ENCODE peak calls at places on chromosomes 16 and 17, in five cellular contexts. P, D, H, X and V are unnamed samples.

GRCh38 chr17:78358538-78359215 is 1.2 kb downstream of the SOCS3 start:
- DNase-seq in X (peak; percentile 82), D (no peak), P (peak; percentile 62), H (peak; percentile 57), V (no peak)

GRCh38 chr17:28878981-28879380 is 18.6 kb downstream of the FLOT2 start:
- DNase-seq in P (peak; percentile 35), X (peak; percentile 78), H (no peak), D (no peak), V (no peak)

GRCh38 chr17:35801583-35802224 is 6.3 kb upstream of the MMP28 start:
- DNase-seq in P (peak; percentile 86), H (peak; percentile 24), D (peak; percentile 82), X (peak; percentile 73), V (no peak)

GRCh38 chr17:4087911-4088693 is 54.7 kb downstream of the ZZEF1 start:
- DNase-seq in P (no peak), D (no peak), X (peak; percentile 18), H (no peak), V (no peak)

GRCh38 chr16:19294156-19294649 is 8.7 kb downstream of the CLEC19A start:
- DNase-seq in D (peak; percentile 46), H (no peak), P (no peak), X (peak; percentile 3), V (no peak)

GRCh38 chr16:10750793-10751192 is 7.2 kb downstream of the NUBP1 start:
- DNase-seq in X (no peak), H (no peak), P (no peak), D (no peak), V (no peak)

GRCh38 chr17:60356947-60357346 is 35.0 kb downstream of the USP32 start:
- DNase-seq in P (peak; percentile 74), X (peak; percentile 85), D (no peak), H (no peak), V (no peak)

GRCh38 chr17:28712037-28712704 is 483 bp upstream of the PROCA1 start:
- DNase-seq in H (peak; percentile 85), P (no peak), D (peak; percentile 63), X (peak; percentile 31), V (no peak)

GRCh38 chr16:23484501-23485256 is 25.6 kb downstream of the GGA2 start:
- DNase-seq in X (no peak), H (no peak), P (no peak), D (no peak), V (no peak)

GRCh38 chr17:6392609-6393367 is 42.1 kb downstream of the AIPL1 start:
- DNase-seq in P (no peak), H (no peak), X (no peak), D (no peak), V (no peak)

GRCh38 chr16:35906440-35906839 is 2447.0 kb downstream of the TP53TG3F start:
- DNase-seq in X (no peak), P (no peak), H (no peak), D (no peak), V (no peak)

GRCh38 chr17:45930420-45930951 is 36.1 kb downstream of the MAPT start:
- DNase-seq in H (no peak), X (no peak), P (no peak), D (no peak), V (no peak)

GRCh38 chr16:48113471-48113870 is 42.3 kb downstream of the ABCC12 start:
- DNase-seq in P (no peak), X (no peak), D (no peak), H (no peak), V (no peak)

GRCh38 chr17:17691468-17692263 is 10.4 kb downstream of the RAI1 start:
- DNase-seq in H (peak; percentile 65), P (no peak), X (no peak), D (no peak), V (no peak)

GRCh38 chr17:65409381-65409780 is 152.1 kb downstream of the AXIN2 start:
- DNase-seq in H (no peak), P (no peak), X (no peak), D (no peak), V (no peak)

GRCh38 chr16:11140867-11141266 is 115.1 kb downstream of the SOCS1 start:
- DNase-seq in D (no peak), P (no peak), X (no peak), H (no peak), V (no peak)

GRCh38 chr16:31202402-31203385 is at the start of gene PYCARD:
- DNase-seq in P (no peak), H (peak; percentile 43), X (peak; percentile 44), D (peak; percentile 74), V (no peak)

GRCh38 chr16:1991135-1991551 is 1.4 kb downstream of the SYNGR3 start:
- DNase-seq in D (no peak), X (no peak), H (no peak), P (no peak), V (no peak)

GRCh38 chr17:76039121-76039520 is 12.0 kb upstream of the EVPL start:
- DNase-seq in H (no peak), P (no peak), X (no peak), D (no peak), V (no peak)

GRCh38 chr17:19398301-19399181 is 11.6 kb upstream of the MFAP4 start:
- DNase-seq in D (peak; percentile 68), X (peak; percentile 83), P (peak; percentile 49), H (no peak), V (no peak)

GRCh38 chr16:4890026-4890425 is 42.7 kb downstream of the UBN1 start:
- DNase-seq in H (peak; percentile 77), X (no peak), D (no peak), P (no peak), V (no peak)

GRCh38 chr17:75404223-75404738 is 1.2 kb downstream of the GRB2 start:
- DNase-seq in D (peak; percentile 30), P (peak; percentile 86), H (peak; percentile 74), X (peak; percentile 90), V (peak; percentile 50)

GRCh38 chr17:67992541-67993152 is 3.6 kb downstream of the C17orf58 start:
- DNase-seq in X (peak; percentile 66), P (peak; percentile 4), D (no peak), H (no peak), V (no peak)

GRCh38 chr17:79795795-79796569 is 895 bp downstream of the CBX8 start:
- DNase-seq in D (no peak), P (peak; percentile 19), H (no peak), X (no peak), V (no peak)

GRCh38 chr17:79798296-79799173 is 1.7 kb upstream of the CBX8 start:
- DNase-seq in H (peak; percentile 42), P (peak; percentile 69), D (no peak), X (no peak), V (no peak)

GRCh38 chr17:79797492-79798295 is 817 bp upstream of the CBX8 start:
- DNase-seq in D (no peak), H (peak; percentile 70), X (no peak), P (no peak), V (no peak)

GRCh38 chr17:79794659-79795511 is 2.0 kb downstream of the CBX8 start:
- DNase-seq in P (no peak), X (no peak), H (no peak), D (no peak), V (no peak)

DNA sequence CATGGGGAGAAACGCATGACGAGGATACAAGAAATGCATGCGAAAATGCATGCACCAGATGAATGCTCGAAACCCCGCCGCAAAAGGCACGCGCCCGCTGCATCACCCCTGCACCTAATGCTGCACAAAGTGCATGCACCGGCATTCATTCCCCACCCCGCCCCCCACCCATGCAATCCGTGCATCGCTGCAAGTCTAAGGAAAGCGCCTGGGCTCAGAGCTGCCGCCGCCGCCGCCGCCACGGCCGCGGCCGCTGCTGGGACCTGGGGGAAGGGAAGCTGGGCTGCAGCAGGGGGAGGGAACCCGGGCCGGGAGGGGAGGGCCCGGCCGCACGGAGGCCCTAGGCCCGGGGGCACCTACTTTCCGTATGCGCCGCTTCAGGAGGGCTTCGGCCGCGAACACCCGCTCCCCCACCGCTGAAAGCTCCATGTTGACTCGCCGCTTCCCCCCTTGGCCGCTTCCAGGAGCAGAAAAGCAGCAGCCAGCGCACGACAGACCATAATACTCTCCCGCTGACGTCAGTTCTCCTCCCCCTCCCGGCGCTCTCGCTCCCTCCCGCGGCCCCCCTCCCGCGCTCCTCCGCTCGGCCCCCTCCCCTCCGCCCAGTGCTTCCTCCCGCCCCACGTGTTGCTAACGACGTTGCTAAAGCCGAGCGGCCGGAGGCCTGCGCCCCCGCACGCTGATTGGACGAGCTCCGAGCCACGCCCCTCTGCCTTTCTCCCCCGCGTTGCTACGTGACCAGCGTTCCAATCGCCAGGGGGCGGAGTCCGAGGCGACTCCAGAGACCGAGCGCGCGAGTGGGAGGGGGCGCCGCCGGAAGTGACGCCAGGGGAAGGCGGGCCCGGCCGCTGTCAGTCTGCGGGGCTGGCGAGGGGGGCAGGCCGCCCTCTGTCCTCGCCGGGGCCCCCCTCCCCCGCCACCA is at the start of gene CBX8:
- DNase-seq in D (peak; percentile 100), X (peak; percentile 100), P (peak; percentile 99), H (peak; percentile 100), V (peak; percentile 99)
- TF ChIP-seq CTCF in D (peak; percentile 27), X (peak; percentile 12), P (no peak), H (no peak), V (no peak)

DNA sequence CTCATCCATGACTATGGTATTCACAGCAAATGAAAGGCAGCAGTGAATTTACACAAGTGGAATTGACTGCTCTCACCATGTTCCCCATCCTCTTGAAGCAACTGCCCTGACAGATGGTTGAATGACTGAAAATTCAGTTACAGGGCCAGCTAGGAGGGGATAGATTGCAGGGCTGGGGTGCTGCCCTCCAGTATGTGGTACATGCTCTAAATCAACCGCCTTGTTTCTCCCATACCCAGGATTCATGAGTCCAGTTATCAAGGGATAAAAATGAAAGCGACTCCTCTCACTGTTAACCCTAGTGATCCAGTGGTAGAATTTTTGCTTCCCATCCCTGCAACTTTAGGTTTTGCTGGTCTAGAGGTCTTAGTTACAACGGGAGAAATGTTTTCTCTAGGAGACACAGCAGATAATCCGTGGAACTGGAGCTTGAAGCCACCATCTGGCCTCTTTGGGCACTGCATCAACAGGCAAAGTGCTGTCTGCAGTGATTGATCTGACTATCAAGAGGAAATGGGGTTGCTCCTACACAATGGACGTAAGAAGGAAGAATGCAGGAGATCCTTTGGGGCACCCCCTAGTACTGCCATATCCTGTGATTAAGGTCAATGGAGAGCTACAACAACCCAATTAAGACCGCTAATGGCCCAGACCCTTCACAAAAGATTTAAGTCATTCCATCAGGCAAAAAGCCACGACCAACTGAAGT is 32.0 kb downstream of the SCPEP1 start:
- DNase-seq in P (peak; percentile 50), X (peak; percentile 69), D (peak; percentile 25), H (peak; percentile 77), V (no peak)
- TF ChIP-seq CTCF in P (peak; percentile 89), X (peak; percentile 84), D (peak; percentile 72), H (peak; percentile 68), V (peak; percentile 77)

GRCh38 chr17:2867441-2868424 is 71.5 kb downstream of the RAP1GAP2 start:
- DNase-seq in P (peak; percentile 35), H (peak; percentile 42), D (no peak), X (peak; percentile 39), V (peak; percentile 39)
- TF ChIP-seq CTCF in P (peak; percentile 11), H (no peak), D (no peak), X (peak; percentile 24), V (peak; percentile 11)

DNA sequence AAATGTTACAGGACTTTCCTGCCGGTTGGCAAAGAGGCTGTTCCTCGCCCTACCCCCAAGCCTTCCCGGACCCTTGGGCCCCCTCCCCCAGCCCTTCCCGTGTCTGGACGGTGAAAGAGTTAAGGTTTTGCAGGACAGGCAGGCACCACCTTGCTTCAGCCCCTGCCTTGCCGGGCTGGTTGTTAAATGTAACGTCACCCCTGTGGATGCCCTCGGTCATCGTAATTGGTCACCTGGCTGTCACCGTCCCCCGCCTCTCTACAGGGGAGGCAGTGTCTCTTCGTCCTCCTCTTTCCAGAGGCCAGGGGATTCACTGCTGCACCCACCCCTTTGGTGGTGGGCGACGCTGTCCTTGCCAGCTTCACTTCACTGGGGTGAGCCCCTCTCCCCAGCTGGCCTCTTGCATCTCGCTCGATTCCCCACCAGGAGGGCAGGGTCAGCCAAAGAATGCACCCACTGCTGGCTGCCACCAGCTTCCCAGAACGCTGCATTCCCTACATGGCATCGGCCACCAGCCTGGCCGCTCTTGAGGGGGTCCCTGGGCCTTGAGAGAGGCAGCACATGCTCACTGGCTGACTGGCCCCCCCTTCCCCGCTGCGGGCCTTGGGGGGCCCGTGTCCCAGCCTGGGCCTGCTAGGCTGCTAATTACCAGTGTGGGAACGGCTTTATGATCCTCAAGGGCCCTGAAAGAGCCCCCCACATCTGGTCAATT is 25.2 kb upstream of the GSE1 start:
- DNase-seq in X (no peak), D (no peak), H (no peak), P (no peak), V (no peak)
- TF ChIP-seq CTCF in X (no peak), D (no peak), H (no peak), P (no peak), V (no peak)